ENCODE peak calls at places on chromosomes 7 and 10, in five cellular contexts. P is cardiac muscle cell, M is endothelial cell, E is WTC11, R is choroid plexus epithelial cell. T is an unnamed sample.

GRCh38 chr10:77531441-77532001 is 106.1 kb downstream of the KCNMA1 start:
- DNase-seq in P (peak), M (no peak), R (peak), E (no peak), T (peak)

GRCh38 chr10:72044417-72045041 is 43.8 kb downstream of the SPOCK2 start:
- DNase-seq in P (no peak), E (no peak), M (peak), R (no peak), T (no peak)

GRCh38 chr10:35396560-35397434 is 60.5 kb downstream of the CCNY start:
- DNase-seq in E (no peak), P (no peak), R (no peak), M (no peak), T (no peak)

GRCh38 chr10:116274141-116274861 is 1.3 kb upstream of the GFRA1 start:
- DNase-seq in P (no peak), M (peak), R (no peak), E (peak), T (no peak)

GRCh38 chr7:116316838-116317612 is 106.7 kb downstream of the TES start:
- DNase-seq in P (peak), E (no peak), M (no peak), R (peak), T (peak)

GRCh38 chr7:121954803-121955202 is 81.8 kb downstream of the PTPRZ1 start:
- DNase-seq in R (peak), M (no peak), P (peak), E (no peak), T (no peak)

GRCh38 chr7:3971323-3971722 is 670.3 kb downstream of the SDK1 start:
- DNase-seq in M (no peak), E (no peak), P (no peak), R (no peak), T (no peak)

GRCh38 chr10:57973451-57973850 is 294.2 kb downstream of the IPMK start:
- DNase-seq in E (no peak), P (no peak), R (peak), M (no peak), T (no peak)

GRCh38 chr10:103894454-103894853 is 23.5 kb downstream of the STN1 start:
- DNase-seq in P (peak), M (no peak), R (peak), E (no peak), T (no peak)

GRCh38 chr10:59905066-59905734 is 1.2 kb downstream of the CCDC6 start:
- DNase-seq in E (peak), R (no peak), M (peak), P (peak), T (no peak)

GRCh38 chr10:59887006-59887405 is 19.4 kb downstream of the CCDC6 start:
- DNase-seq in R (no peak), M (no peak), P (no peak), E (no peak), T (no peak)

GRCh38 chr10:30750971-30751677 is 121.6 kb upstream of the LYZL2 start:
- DNase-seq in M (no peak), E (no peak), P (no peak), R (no peak), T (no peak)

GRCh38 chr10:30748152-30748845 is 118.7 kb upstream of the LYZL2 start:
- DNase-seq in E (no peak), M (no peak), P (no peak), R (no peak), T (no peak)

GRCh38 chr10:30749368-30749767 is 119.8 kb upstream of the LYZL2 start:
- DNase-seq in P (no peak), R (no peak), M (no peak), E (no peak), T (no peak)

GRCh38 chr10:30752481-30752881 is 122.9 kb upstream of the LYZL2 start:
- DNase-seq in P (no peak), R (no peak), E (no peak), M (no peak), T (no peak)

GRCh38 chr10:30751678-30752331 is 122.3 kb upstream of the LYZL2 start:
- DNase-seq in E (peak), P (peak), R (peak), M (peak), T (peak)
- TF ChIP-seq CTCF in E (peak), P (peak), R (peak), M (peak), T (peak)

GRCh38 chr10:97944772-97945171 is 85.6 kb downstream of the CRTAC1 start:
- DNase-seq in E (no peak), M (no peak), R (no peak), P (no peak), T (no peak)

GRCh38 chr10:97943294-97943693 is 87.1 kb downstream of the CRTAC1 start:
- DNase-seq in M (no peak), E (no peak), P (no peak), R (no peak), T (no peak)

GRCh38 chr10:97949462-97949861 is 81.0 kb downstream of the CRTAC1 start:
- DNase-seq in P (no peak), M (no peak), E (no peak), R (no peak), T (no peak)

GRCh38 chr10:97948822-97949221 is 81.6 kb downstream of the CRTAC1 start:
- DNase-seq in E (no peak), R (no peak), M (peak), P (no peak), T (no peak)
- TF ChIP-seq CTCF in E (no peak), R (no peak), M (no peak), P (no peak), T (no peak)

GRCh38 chr10:28532509-28533314 is at the start of gene WAC:
- DNase-seq in R (peak), E (peak), P (peak), M (peak), T (peak)
- TF ChIP-seq CTCF in R (peak), E (no peak), P (no peak), M (peak), T (no peak)

DNA sequence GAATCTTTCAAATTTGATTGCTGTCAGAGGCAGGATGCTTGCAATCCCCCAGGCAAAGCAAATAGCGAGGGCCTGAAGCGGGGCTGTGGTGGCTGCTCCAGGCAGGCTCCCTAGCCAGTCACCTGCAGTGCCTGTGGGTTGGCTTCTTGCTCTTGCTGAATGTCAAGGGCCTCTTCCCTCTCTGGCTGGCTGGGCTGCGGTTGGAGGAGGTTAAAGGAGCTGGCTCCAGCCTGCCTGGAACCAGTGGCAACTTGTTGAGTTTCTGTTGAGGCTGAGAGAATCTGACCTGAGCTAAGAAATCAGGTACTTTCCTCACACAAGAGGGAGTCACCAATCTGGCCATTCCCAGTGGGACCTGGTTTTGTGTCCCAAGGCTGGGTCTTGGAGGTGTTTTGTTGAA is 134.7 kb downstream of the TMEM178B start:
- DNase-seq in M (no peak), R (no peak), P (no peak), E (peak), T (no peak)
- TF ChIP-seq CTCF in M (no peak), R (no peak), P (no peak), E (no peak), T (no peak)

T was measured in right atrium auricular region.